ENCODE peak calls at places on chromosomes 11 and 22, in eight cellular contexts. Y is HFF-Myc, V is IMR-90, S is fibroblast of villous mesenchyme, N is colonic mucosa, D is lung, O is AG09309, B is heart right ventricle. Z is an unnamed sample.

GRCh38 chr11:25891960-25892359 is 440.0 kb upstream of the ANO3 start:
- DNase-seq in Y (no peak), B (no peak), D (no peak), O (no peak), V (no peak), N (no peak), S (no peak), Z (no peak)

GRCh38 chr22:49756201-49756600 is 71.5 kb downstream of the BRD1 start:
- DNase-seq in V (no peak), O (no peak), N (no peak), D (no peak), Y (no peak), B (no peak), S (no peak), Z (no peak)

GRCh38 chr11:122743093-122743741 is 87.7 kb downstream of the UBASH3B start:
- DNase-seq in Y (no peak), B (no peak), O (no peak), D (no peak), V (no peak), S (no peak), N (no peak), Z (no peak)

GRCh38 chr11:13007702-13008435 is 1.2 kb upstream of the RASSF10 start:
- DNase-seq in D (no peak), Y (no peak), O (no peak), V (no peak), N (peak; percentile 26), B (no peak), S (no peak), Z (no peak)

GRCh38 chr11:117528061-117528780 is 200.6 kb downstream of the CEP164 start:
- DNase-seq in B (no peak), S (no peak), N (no peak), Y (no peak), O (no peak), D (no peak), V (no peak), Z (no peak)

GRCh38 chr11:102451693-102452460 is 688 bp downstream of the TMEM123 start:
- DNase-seq in N (peak; percentile 85), D (peak; percentile 58), B (peak; percentile 58), S (peak; percentile 63), V (peak; percentile 28), Y (no peak), O (no peak), Z (peak; percentile 48)

GRCh38 chr22:50641696-50642607 is 14.0 kb upstream of the ARSA start:
- DNase-seq in N (no peak), D (no peak), Y (no peak), S (peak; percentile 73), B (peak; percentile 41), O (no peak), V (peak; percentile 32), Z (peak; percentile 74)

GRCh38 chr11:22449441-22449840 is 111.3 kb downstream of the SLC17A6 start:
- DNase-seq in D (no peak), Y (no peak), N (no peak), V (peak; percentile 51), S (no peak), B (no peak), O (no peak), Z (peak; percentile 44)

GRCh38 chr11:124644426-124645280 is 22.0 kb downstream of the TBRG1 start:
- DNase-seq in O (no peak), D (peak; percentile 45), Y (peak; percentile 65), N (peak; percentile 29), V (peak; percentile 88), B (peak; percentile 35), S (peak; percentile 80), Z (peak; percentile 89)

GRCh38 chr11:40746282-40746681 is 713.2 kb downstream of the LRRC4C start:
- DNase-seq in Y (no peak), B (no peak), V (no peak), N (no peak), S (no peak), O (no peak), D (no peak), Z (no peak)

GRCh38 chr11:62880231-62880802 is 379 bp upstream of the SLC3A2 start:
- DNase-seq in N (no peak), D (peak; percentile 70), O (peak; percentile 46), Y (no peak), V (peak; percentile 88), S (peak; percentile 67), B (no peak), Z (peak; percentile 83)

GRCh38 chr11:2088746-2089535 is 50.2 kb downstream of the IGF2 start:
- DNase-seq in S (no peak), Y (no peak), O (no peak), V (no peak), D (no peak), B (no peak), N (no peak), Z (no peak)

GRCh38 chr22:49736538-49736937 is 91.1 kb downstream of the BRD1 start:
- DNase-seq in D (no peak), O (no peak), S (no peak), V (no peak), B (no peak), N (no peak), Y (no peak), Z (no peak)

GRCh38 chr22:19748991-19749665 is 11.4 kb upstream of the TBX1 start:
- DNase-seq in O (no peak), V (no peak), D (no peak), N (no peak), Y (no peak), S (no peak), B (no peak), Z (no peak)

GRCh38 chr22:19746726-19747125 is 13.9 kb upstream of the TBX1 start:
- DNase-seq in D (no peak), S (no peak), Y (no peak), V (no peak), O (no peak), B (no peak), N (no peak), Z (no peak)

GRCh38 chr22:19745155-19746133 is 15.1 kb upstream of the TBX1 start:
- DNase-seq in Y (no peak), B (peak; percentile 79), S (no peak), O (no peak), N (no peak), V (no peak), D (no peak), Z (no peak)

GRCh38 chr22:19748139-19748538 is 12.4 kb upstream of the TBX1 start:
- DNase-seq in S (no peak), D (no peak), N (no peak), V (no peak), B (no peak), Y (no peak), O (no peak), Z (no peak)

DNA sequence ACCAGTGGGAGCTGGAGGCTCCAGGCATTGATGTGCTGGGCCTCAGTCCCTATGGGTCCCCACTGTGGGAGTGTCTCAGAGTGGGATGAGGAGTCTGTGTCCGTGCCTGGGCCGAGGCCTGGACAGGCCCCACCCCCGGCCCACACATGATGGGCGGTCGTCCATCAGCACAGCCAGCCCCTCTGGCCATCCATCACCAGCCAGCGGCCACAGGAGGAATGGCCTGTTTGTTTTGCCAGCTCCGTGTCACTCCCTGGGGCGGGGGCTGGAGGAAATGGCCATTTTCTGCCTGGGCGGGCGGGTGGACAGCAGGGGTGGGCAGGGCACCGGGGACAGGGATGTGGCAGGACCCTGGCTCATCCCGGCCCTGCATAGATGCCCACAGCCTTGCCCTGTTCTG is 13.0 kb upstream of the TBX1 start:
- DNase-seq in O (no peak), Y (no peak), N (no peak), B (no peak), S (no peak), V (no peak), D (no peak), Z (no peak)
- TF ChIP-seq CTCF in O (no peak), Y (no peak), N (no peak), B (no peak), S (no peak), V (no peak), D (no peak), Z (no peak)

GRCh38 chr22:36386351-36386899 is 1.3 kb downstream of the MYH9 start:
- DNase-seq in O (no peak), B (no peak), D (no peak), V (no peak), S (no peak), Y (no peak), N (peak; percentile 71), Z (no peak)
- H3K4me3 ChIP-seq in O (peak overlapping the region; percentile 88), B (peak overlapping the region; percentile 89), D (peak overlapping the region; percentile 99), V (peak overlapping the region; percentile 75), S (peak overlapping the region; percentile 95), Y (peak overlapping the region; percentile 89), N (peak overlapping the region; percentile 93), Z (peak overlapping the region; percentile 92)

DNA sequence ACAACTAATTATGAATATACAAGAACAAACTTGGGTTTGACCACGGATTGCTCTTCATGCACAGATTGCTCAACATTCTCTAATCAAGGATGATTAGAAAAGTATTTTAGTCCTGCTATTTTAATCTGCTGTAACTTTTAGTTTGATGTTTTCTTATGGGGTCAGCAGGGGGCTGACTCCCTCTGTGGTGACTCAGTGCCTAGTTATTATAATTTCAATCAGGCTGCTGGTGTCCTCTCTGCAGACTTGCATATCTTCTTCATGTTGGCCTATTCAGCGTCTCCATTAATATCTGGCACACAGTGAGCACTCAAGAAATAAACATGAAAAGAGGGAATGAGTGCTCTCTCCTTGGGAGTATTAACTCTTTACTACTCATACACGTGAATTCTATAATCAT is 223.8 kb upstream of the DDI1 start:
- DNase-seq in B (no peak), D (no peak), S (no peak), O (no peak), N (no peak), Y (no peak), V (no peak), Z (peak; percentile 58)
- TF ChIP-seq CTCF in B (no peak), D (no peak), S (no peak), O (no peak), N (no peak), Y (no peak), V (peak; percentile 3), Z (peak; percentile 17)

GRCh38 chr22:48098243-48098935 is 1335.9 kb downstream of the TBC1D22A start:
- DNase-seq in N (no peak), Y (no peak), D (no peak), S (no peak), V (no peak), O (no peak), B (no peak), Z (no peak)
- H3K4me3 ChIP-seq in N (no peak overlapping the region), Y (no peak overlapping the region), D (no peak overlapping the region), S (no peak overlapping the region), V (no peak overlapping the region), O (no peak overlapping the region), B (no peak overlapping the region), Z (no peak overlapping the region)

GRCh38 chr22:21980547-21980946 is 2.0 kb downstream of the TOP3B start:
- DNase-seq in O (no peak), S (no peak), V (no peak), N (no peak), D (no peak), Y (no peak), B (no peak), Z (no peak)

GRCh38 chr22:21981874-21982273 is 713 bp downstream of the TOP3B start:
- DNase-seq in D (no peak), Y (no peak), B (no peak), S (no peak), O (no peak), V (no peak), N (no peak), Z (peak; percentile 4)

GRCh38 chr22:21982338-21982965 is at the start of gene TOP3B:
- DNase-seq in D (peak; percentile 86), N (peak; percentile 83), Y (peak; percentile 14), B (peak; percentile 78), O (peak; percentile 17), S (peak; percentile 76), V (peak; percentile 69), Z (peak; percentile 78)

GRCh38 chr22:21985214-21985613 is 2.6 kb upstream of the TOP3B start:
- DNase-seq in D (no peak), N (no peak), B (no peak), O (no peak), S (no peak), V (no peak), Y (no peak), Z (no peak)

GRCh38 chr22:21984793-21985192 is 2.2 kb upstream of the TOP3B start:
- DNase-seq in Y (no peak), V (peak; percentile 40), S (peak; percentile 11), D (no peak), B (no peak), N (no peak), O (no peak), Z (peak; percentile 71)
- TF ChIP-seq CTCF in Y (peak; percentile 59), V (peak; percentile 51), S (peak; percentile 42), D (no peak), B (no peak), N (no peak), O (peak; percentile 33), Z (peak; percentile 79)